ENCODE peak calls at places on chromosomes 11 and 22, in six cellular contexts. V is activated T-helper 9 cell treated with anti-CD3 and anti-CD28 coated beads, Interleukin-2, amount 50 U/mL, for 16 hours; P is NCI-H774; S is BJ; U is SW480; K is mesendoderm. F is an unnamed sample.

GRCh38 chr11:134760307-134760706 is 348.3 kb upstream of the B3GAT1 start:
- DNase-seq in U (no peak), P (no peak), S (no peak), K (no peak), V (no peak), F (no peak)

GRCh38 chr11:44780940-44781631 is 54.3 kb downstream of the TSPAN18 start:
- DNase-seq in V (no peak), S (no peak), P (no peak), U (no peak), K (peak; percentile 54), F (no peak)

GRCh38 chr11:19714093-19714386 is 1.4 kb downstream of the NAV2 start:
- DNase-seq in K (no peak), U (no peak), V (no peak), P (no peak), S (no peak), F (no peak)

GRCh38 chr11:69704508-69705245 is 855 bp upstream of the FGF19 start:
- DNase-seq in K (peak; percentile 95), S (no peak), P (no peak), V (no peak), U (peak; percentile 86), F (no peak)

GRCh38 chr22:31874821-31875220 is 69.5 kb upstream of the YWHAH start:
- DNase-seq in V (no peak), U (no peak), K (no peak), P (no peak), S (no peak), F (no peak)

GRCh38 chr11:76770642-76771445 is 12.3 kb upstream of the TSKU start:
- DNase-seq in K (peak; percentile 86), U (peak; percentile 54), S (peak; percentile 95), V (no peak), P (no peak), F (no peak)

GRCh38 chr11:7449196-7449840 is 36.0 kb upstream of the OLFML1 start:
- DNase-seq in V (no peak), S (no peak), U (peak; percentile 54), K (no peak), P (no peak), F (no peak)

GRCh38 chr11:133681901-133682300 is 149.6 kb upstream of the OPCML start:
- DNase-seq in V (no peak), K (peak; percentile 73), P (peak; percentile 49), S (no peak), U (no peak), F (no peak)

GRCh38 chr11:107819361-107820014 is 39.1 kb downstream of the SLC35F2 start:
- DNase-seq in P (no peak), U (peak; percentile 9), K (no peak), S (no peak), V (no peak), F (no peak)

GRCh38 chr11:117837791-117838190 is 13.2 kb upstream of the FXYD2 start:
- DNase-seq in S (no peak), U (peak; percentile 56), K (no peak), V (no peak), P (no peak), F (no peak)

GRCh38 chr11:70587095-70587389 is 188.7 kb downstream of the CTTN start:
- DNase-seq in U (peak; percentile 83), K (no peak), P (no peak), S (no peak), V (no peak), F (no peak)

GRCh38 chr22:32571764-32572163 is 97.2 kb downstream of the FBXO7 start:
- DNase-seq in V (no peak), P (no peak), U (no peak), S (no peak), K (no peak), F (no peak)

GRCh38 chr11:31326470-31327148 is 42.9 kb downstream of the DCDC1 start:
- DNase-seq in S (no peak), U (no peak), P (no peak), V (no peak), K (no peak), F (no peak)

GRCh38 chr11:69866648-69867047 is 47.4 kb upstream of the FGF3 start:
- DNase-seq in P (no peak), S (no peak), V (no peak), K (no peak), U (no peak), F (no peak)

GRCh38 chr11:44948155-44948554 is 2.5 kb downstream of the TP53I11 start:
- DNase-seq in V (no peak), K (no peak), P (no peak), U (no peak), S (no peak), F (no peak)

GRCh38 chr22:49010901-49011300 is 816.8 kb downstream of the BRD1 start:
- DNase-seq in U (no peak), P (no peak), S (no peak), V (no peak), K (no peak), F (no peak)

GRCh38 chr22:26404851-26405357 is 24.2 kb upstream of the ASPHD2 start:
- DNase-seq in S (no peak), P (no peak), V (no peak), U (no peak), K (peak; percentile 93), F (no peak)

GRCh38 chr11:124876818-124877630 is 11.8 kb downstream of the ROBO3 start:
- DNase-seq in P (no peak), V (no peak), S (no peak), K (no peak), U (no peak), F (no peak)

GRCh38 chr22:43035250-43035649 is 20.3 kb upstream of the PACSIN2 start:
- DNase-seq in P (no peak), S (no peak), V (no peak), K (no peak), U (no peak), F (no peak)

GRCh38 chr11:125348704-125349635 is 147.1 kb downstream of the FEZ1 start:
- DNase-seq in V (no peak), P (no peak), S (no peak), U (peak; percentile 7), K (peak; percentile 71), F (peak; percentile 15)

GRCh38 chr11:129544691-129545090 is 169.0 kb downstream of the BARX2 start:
- DNase-seq in S (no peak), U (no peak), P (no peak), K (no peak), V (no peak), F (no peak)

GRCh38 chr11:107898270-107898669 is 30.0 kb upstream of the RAB39A start:
- DNase-seq in U (peak; percentile 63), K (peak; percentile 51), S (no peak), V (no peak), P (no peak), F (no peak)

GRCh38 chr11:9615031-9615451 is 41.6 kb downstream of the WEE1 start:
- DNase-seq in P (no peak), U (no peak), V (no peak), S (no peak), K (no peak), F (no peak)

GRCh38 chr11:67999201-67999629 is 4.7 kb downstream of the UNC93B1 start:
- DNase-seq in P (no peak), U (no peak), S (no peak), V (no peak), K (no peak), F (no peak)

GRCh38 chr11:105648762-105649161 is 38.9 kb downstream of the GRIA4 start:
- DNase-seq in K (no peak), P (no peak), S (no peak), U (no peak), V (no peak), F (no peak)

GRCh38 chr11:1230456-1231395 is 7.9 kb downstream of the MUC5B start:
- DNase-seq in U (peak; percentile 28), P (no peak), V (no peak), S (no peak), K (no peak), F (no peak)

GRCh38 chr11:17788084-17788483 is 53.5 kb downstream of the KCNC1 start:
- DNase-seq in U (no peak), S (no peak), V (no peak), K (no peak), P (no peak), F (no peak)

GRCh38 chr22:23774114-23774921 is 1.7 kb downstream of the MMP11 start:
- DNase-seq in S (no peak), U (no peak), P (no peak), V (no peak), K (no peak), F (no peak)

GRCh38 chr11:132718711-132719641 is 813.3 kb downstream of the OPCML start:
- DNase-seq in U (no peak), P (no peak), S (peak; percentile 1), V (peak; percentile 32), K (peak; percentile 55), F (no peak)

GRCh38 chr11:11020747-11021149 is 162.9 kb upstream of the ZBED5 start:
- DNase-seq in V (no peak), P (no peak), S (no peak), K (peak; percentile 31), U (no peak), F (no peak)

GRCh38 chr22:48154169-48154942 is 1391.9 kb downstream of the TBC1D22A start:
- DNase-seq in P (no peak), V (no peak), U (no peak), S (no peak), K (no peak), F (no peak)

GRCh38 chr11:8721740-8722139 is 39.1 kb downstream of the RPL27A start:
- DNase-seq in V (no peak), S (no peak), P (no peak), K (peak; percentile 66), U (no peak), F (no peak)